ENCODE peak calls at places on chromosomes 5 and 9, in four cellular contexts. One of them, this sample, is unnamed. For H3K27me3, the result is how much of the 10 kb centered on the place peaks cover.

GRCh38 chr9:21465859-21466518 is 16.1 kb downstream of the IFNE start:
- DNase-seq in GM23248: peak
- DNase-seq in H9: no peak
- DNase-seq in neuronal stem cell: peak
- DNase-seq in this sample: peak

GRCh38 chr9:36191290-36191645 is 547 bp downstream of the CLTA start:
- DNase-seq in GM23248: peak
- DNase-seq in neuronal stem cell: no peak
- DNase-seq in H9: no peak
- DNase-seq in this sample: peak

GRCh38 chr5:112921833-112922817 is at the start of gene REEP5:
- DNase-seq in H9: peak
- DNase-seq in GM23248: peak
- DNase-seq in neuronal stem cell: peak
- DNase-seq in this sample: peak

GRCh38 chr9:114958021-114958846 is 27.8 kb upstream of the TNFSF8 start:
- DNase-seq in GM23248: peak
- DNase-seq in neuronal stem cell: no peak
- DNase-seq in H9: no peak
- DNase-seq in this sample: peak

GRCh38 chr5:133528841-133529240 is 83.5 kb downstream of the FSTL4 start:
- DNase-seq in neuronal stem cell: no peak
- DNase-seq in H9: no peak
- DNase-seq in GM23248: no peak
- DNase-seq in this sample: no peak

GRCh38 chr9:137461663-137462395 is 2.7 kb upstream of the NSMF start:
- DNase-seq in H9: peak
- DNase-seq in GM23248: no peak
- DNase-seq in neuronal stem cell: no peak
- DNase-seq in this sample: no peak

GRCh38 chr5:74032617-74033016 is 406.6 kb downstream of the ARHGEF28 start:
- DNase-seq in H9: no peak
- DNase-seq in GM23248: no peak
- DNase-seq in neuronal stem cell: no peak
- DNase-seq in this sample: no peak

GRCh38 chr5:168851902-168852321 is 272.7 kb upstream of the PANK3 start:
- DNase-seq in GM23248: no peak
- DNase-seq in neuronal stem cell: no peak
- DNase-seq in H9: no peak
- DNase-seq in this sample: no peak

GRCh38 chr5:177085985-177086917 is at the start of gene FGFR4:
- DNase-seq in H9: peak
- DNase-seq in neuronal stem cell: peak
- DNase-seq in GM23248: peak
- DNase-seq in this sample: peak

GRCh38 chr9:6106576-6107339 is 91.3 kb upstream of the RANBP6 start:
- DNase-seq in GM23248: peak
- DNase-seq in H9: peak
- DNase-seq in neuronal stem cell: peak
- DNase-seq in this sample: no peak
- H3K9ac ChIP-seq in GM23248: peak
- H3K9ac ChIP-seq in H9: no peak
- H3K9ac ChIP-seq in neuronal stem cell: no peak
- H3K9ac ChIP-seq in this sample: no peak

DNA sequence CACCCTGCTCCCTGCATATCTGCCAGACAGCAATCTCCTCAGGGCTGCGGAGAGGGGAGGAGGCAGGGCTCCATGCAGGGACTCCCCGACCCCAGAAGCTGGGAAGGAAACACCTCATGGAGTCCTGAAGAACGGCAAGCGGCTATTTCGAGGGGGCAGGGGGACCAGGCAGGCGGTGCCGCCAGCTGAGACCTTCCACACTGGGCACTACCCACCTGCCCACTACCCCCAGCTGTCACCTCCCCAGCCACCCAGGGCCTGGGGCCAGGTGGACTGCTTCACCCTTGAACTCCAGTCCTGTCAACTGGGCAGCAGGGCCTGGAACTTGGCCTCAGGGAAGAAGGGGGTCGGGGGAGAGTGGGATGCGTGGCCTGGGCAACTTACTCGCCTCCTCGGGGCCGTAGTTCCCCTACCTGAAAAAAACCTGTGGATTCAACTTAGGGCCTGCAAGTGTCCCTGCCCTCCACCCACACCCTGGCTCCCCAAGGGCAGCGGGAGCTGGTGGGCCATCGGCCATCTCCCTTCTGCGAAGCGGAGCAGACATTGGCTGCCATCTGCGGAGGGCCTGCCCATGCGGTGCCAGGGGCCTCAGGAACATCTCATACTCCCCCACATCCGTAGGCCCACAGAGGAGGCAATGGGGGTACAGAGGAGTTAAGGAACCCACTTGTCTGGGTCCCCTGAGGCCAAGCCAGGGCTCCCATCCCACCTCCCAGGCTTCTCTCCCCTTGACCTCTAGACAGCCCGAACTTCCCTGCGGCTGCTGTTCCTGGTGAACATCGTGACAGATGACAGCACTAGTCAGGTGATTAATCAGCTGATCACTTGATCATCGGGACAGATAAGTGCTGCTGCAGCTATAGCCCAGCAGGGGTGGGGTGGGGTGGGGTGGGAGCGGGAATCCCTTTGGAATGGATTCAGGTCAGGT is 18.5 kb upstream of the RALGDS start:
- DNase-seq in neuronal stem cell: no peak
- DNase-seq in H9: no peak
- DNase-seq in GM23248: no peak
- DNase-seq in this sample: peak
- H3K27ac ChIP-seq in neuronal stem cell: no peak
- H3K27ac ChIP-seq in H9: no peak
- H3K27ac ChIP-seq in GM23248: no peak
- H3K27ac ChIP-seq in this sample: no peak

GRCh38 chr9:97859346-97859745 is 6.3 kb downstream of the FOXE1 start:
- DNase-seq in H9: no peak
- DNase-seq in neuronal stem cell: no peak
- DNase-seq in GM23248: no peak
- DNase-seq in this sample: no peak

GRCh38 chr9:97860451-97861147 is 7.6 kb downstream of the FOXE1 start:
- DNase-seq in neuronal stem cell: no peak
- DNase-seq in H9: no peak
- DNase-seq in GM23248: no peak
- DNase-seq in this sample: no peak

GRCh38 chr9:97858393-97858713 is 5.3 kb downstream of the FOXE1 start:
- DNase-seq in neuronal stem cell: no peak
- DNase-seq in H9: no peak
- DNase-seq in GM23248: no peak
- DNase-seq in this sample: no peak

GRCh38 chr9:97857603-97858392 is 4.8 kb downstream of the FOXE1 start:
- DNase-seq in GM23248: no peak
- DNase-seq in H9: no peak
- DNase-seq in neuronal stem cell: peak
- DNase-seq in this sample: no peak

DNA sequence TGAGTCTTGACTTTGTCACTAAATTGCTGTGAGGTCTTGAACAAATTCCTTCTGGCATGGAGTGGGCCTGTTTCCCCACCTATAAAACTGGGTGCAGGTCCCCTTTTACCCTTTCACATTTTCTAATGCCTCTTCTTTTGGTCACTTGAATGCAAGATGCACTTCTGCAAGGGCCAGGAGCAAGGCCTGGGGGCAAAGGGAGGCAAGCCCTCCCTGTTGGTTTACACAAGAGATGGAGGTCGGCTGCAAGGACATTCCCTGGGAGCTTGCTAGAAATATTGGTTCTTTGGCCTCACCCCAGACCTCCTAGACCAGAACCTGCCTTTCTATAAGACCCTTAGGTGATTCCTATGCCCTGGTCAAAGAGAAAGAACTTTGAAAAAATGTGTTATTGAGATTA is 5.8 kb downstream of the FOXE1 start:
- DNase-seq in GM23248: no peak
- DNase-seq in neuronal stem cell: no peak
- DNase-seq in H9: no peak
- DNase-seq in this sample: no peak
- H3K27me3 ChIP-seq in GM23248: half or more
- H3K27me3 ChIP-seq in neuronal stem cell: under half
- H3K27me3 ChIP-seq in H9: half or more
- H3K27me3 ChIP-seq in this sample: half or more

GRCh38 chr5:15893866-15894265 is 285.7 kb downstream of the MARCHF11 start:
- DNase-seq in H9: no peak
- DNase-seq in neuronal stem cell: no peak
- DNase-seq in GM23248: no peak
- DNase-seq in this sample: no peak

GRCh38 chr5:15901151-15901550 is 278.4 kb downstream of the MARCHF11 start:
- DNase-seq in neuronal stem cell: no peak
- DNase-seq in GM23248: no peak
- DNase-seq in H9: no peak
- DNase-seq in this sample: no peak

GRCh38 chr5:15902050-15902449 is 277.5 kb downstream of the MARCHF11 start:
- DNase-seq in neuronal stem cell: no peak
- DNase-seq in H9: no peak
- DNase-seq in GM23248: no peak
- DNase-seq in this sample: no peak

GRCh38 chr5:15899481-15899880 is 280.1 kb downstream of the MARCHF11 start:
- DNase-seq in neuronal stem cell: no peak
- DNase-seq in GM23248: no peak
- DNase-seq in H9: no peak
- DNase-seq in this sample: no peak

GRCh38 chr5:15897609-15898008 is 282.0 kb downstream of the MARCHF11 start:
- DNase-seq in H9: no peak
- DNase-seq in GM23248: no peak
- DNase-seq in neuronal stem cell: no peak
- DNase-seq in this sample: no peak
- H3K9ac ChIP-seq in H9: no peak
- H3K9ac ChIP-seq in GM23248: no peak
- H3K9ac ChIP-seq in neuronal stem cell: no peak
- H3K9ac ChIP-seq in this sample: no peak

DNA sequence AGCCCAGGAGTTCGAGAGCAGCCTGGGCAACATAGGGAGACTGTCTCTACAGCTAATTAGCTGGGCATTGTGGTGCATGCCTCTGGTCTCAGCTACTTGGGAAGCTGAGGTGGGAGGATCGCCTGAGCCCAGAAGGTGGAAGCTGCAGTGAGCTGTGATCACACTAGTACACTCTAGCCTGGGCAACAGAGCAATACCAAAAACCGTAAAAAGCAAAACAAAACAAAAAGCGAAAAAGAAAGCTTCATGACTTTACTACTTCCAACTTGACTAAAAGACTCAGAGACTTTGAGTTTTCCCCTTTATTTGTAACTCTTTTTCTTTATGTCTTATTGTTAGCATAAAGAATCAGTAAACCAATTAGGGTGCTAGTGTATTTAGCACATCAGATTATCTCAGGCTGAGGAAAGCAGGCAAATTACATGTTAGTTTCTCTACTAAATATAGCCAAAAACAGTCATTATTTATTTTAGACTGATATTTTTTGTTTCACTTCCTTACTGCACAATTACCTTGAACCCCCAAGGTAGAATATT is 5.4 kb downstream of the RAD17 start:
- DNase-seq in GM23248: no peak
- DNase-seq in H9: no peak
- DNase-seq in neuronal stem cell: no peak
- DNase-seq in this sample: no peak
- H3K27ac ChIP-seq in GM23248: no peak
- H3K27ac ChIP-seq in H9: no peak
- H3K27ac ChIP-seq in neuronal stem cell: no peak
- H3K27ac ChIP-seq in this sample: no peak

GRCh38 chr9:123373447-123373923 is 17.5 kb downstream of the CRB2 start:
- DNase-seq in H9: no peak
- DNase-seq in GM23248: no peak
- DNase-seq in neuronal stem cell: no peak
- DNase-seq in this sample: no peak
- H3K27me3 ChIP-seq in H9: under half
- H3K27me3 ChIP-seq in GM23248: under half
- H3K27me3 ChIP-seq in neuronal stem cell: under half
- H3K27me3 ChIP-seq in this sample: under half

DNA sequence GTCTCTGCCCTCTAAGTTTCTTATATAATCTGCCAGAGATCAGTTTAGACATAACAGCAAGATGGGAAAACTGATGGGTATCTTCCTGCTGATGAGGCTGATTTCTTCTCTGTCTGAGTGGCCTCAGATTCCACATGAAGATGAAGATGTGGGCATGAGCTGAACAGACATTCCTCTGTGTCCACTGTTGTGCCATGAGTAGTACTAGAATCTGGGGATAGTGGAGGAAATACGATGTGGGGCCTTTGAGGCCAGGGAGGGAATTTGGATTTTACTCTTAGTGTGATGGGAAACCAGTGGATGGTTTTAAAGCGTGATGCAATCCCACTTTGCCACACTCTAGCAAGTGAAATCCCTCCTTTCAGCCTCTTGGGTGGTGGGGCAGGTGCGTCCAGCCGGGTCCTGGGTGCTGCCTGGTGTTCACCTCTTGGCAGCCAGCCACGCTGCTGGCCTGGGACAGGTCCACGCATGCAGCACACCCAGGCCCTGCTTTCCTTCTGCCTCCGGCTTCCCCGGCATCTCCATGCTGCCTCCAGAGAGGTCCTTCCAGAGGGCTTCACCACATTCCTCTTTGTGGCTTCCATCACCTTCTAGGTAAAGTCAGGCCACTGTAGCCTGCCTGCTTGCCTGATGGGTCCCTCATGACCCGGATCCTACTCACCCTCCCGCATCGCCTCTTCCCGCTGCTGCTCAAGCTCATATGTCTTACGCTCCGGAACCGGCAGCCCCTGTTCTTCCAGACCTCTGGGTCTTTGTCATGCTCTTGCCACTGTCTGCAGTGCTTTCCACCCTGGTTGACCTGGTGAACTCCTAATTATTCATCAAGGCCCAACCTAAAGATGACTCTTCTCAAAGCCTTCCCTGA is 28.1 kb upstream of the SH3PXD2B start:
- DNase-seq in GM23248: no peak
- DNase-seq in neuronal stem cell: no peak
- DNase-seq in H9: no peak
- DNase-seq in this sample: no peak
- H3K9ac ChIP-seq in GM23248: no peak
- H3K9ac ChIP-seq in neuronal stem cell: peak
- H3K9ac ChIP-seq in H9: no peak
- H3K9ac ChIP-seq in this sample: no peak

DNA sequence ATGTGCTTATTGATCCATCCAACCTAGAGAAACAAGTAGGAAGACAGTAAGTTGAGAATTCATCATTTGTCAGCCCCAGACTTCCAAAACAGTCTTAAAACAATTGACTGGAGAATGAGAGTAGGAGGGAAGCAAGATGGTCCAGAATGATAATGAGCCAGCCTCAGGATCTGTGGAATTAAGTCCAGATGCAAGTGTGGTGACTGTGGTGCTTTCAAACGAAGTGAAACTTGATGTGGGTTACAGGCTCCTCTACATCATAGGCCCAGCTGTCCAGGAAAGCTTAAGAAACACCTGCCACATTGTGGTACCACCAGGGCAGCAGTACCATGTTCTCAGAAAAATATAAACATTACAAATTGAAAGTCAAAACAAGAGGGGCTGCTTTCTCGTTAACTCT is 1371.2 kb upstream of the DMAC1 start:
- DNase-seq in neuronal stem cell: peak
- DNase-seq in GM23248: no peak
- DNase-seq in H9: no peak
- DNase-seq in this sample: no peak
- H3K27ac ChIP-seq in neuronal stem cell: peak
- H3K27ac ChIP-seq in GM23248: no peak
- H3K27ac ChIP-seq in H9: no peak
- H3K27ac ChIP-seq in this sample: no peak

This sample was measured in colonic mucosa.